ENCODE peak calls at places on chromosomes 13 and 19, in ten cellular contexts. One of them, this sample, is unnamed. For H3K9me3, the result is how much of the 10 kb centered on the place peaks cover.

GRCh38 chr13:99415014-99415650 is 86.1 kb upstream of the TM9SF2 start:
- DNase-seq in endodermal cell: no peak
- DNase-seq in IMR-90: no peak
- DNase-seq in fibroblast of lung: no peak
- DNase-seq in Peyer's patch: peak
- DNase-seq in right atrium auricular region: no peak
- DNase-seq in keratinocyte: no peak
- DNase-seq in effector memory CD4-positive, alpha-beta T cell: no peak
- DNase-seq in neural progenitor cell: no peak
- DNase-seq in NT2/D1: no peak
- DNase-seq in this sample: no peak

GRCh38 chr13:108525867-108526266 is 103.5 kb upstream of the MYO16 start:
- DNase-seq in keratinocyte: no peak
- DNase-seq in right atrium auricular region: no peak
- DNase-seq in neural progenitor cell: no peak
- DNase-seq in NT2/D1: no peak
- DNase-seq in effector memory CD4-positive, alpha-beta T cell: no peak
- DNase-seq in fibroblast of lung: no peak
- DNase-seq in Peyer's patch: no peak
- DNase-seq in endodermal cell: no peak
- DNase-seq in IMR-90: no peak
- DNase-seq in this sample: no peak

GRCh38 chr19:4877753-4878490 is 10.5 kb upstream of the PLIN3 start:
- DNase-seq in effector memory CD4-positive, alpha-beta T cell: no peak
- DNase-seq in fibroblast of lung: no peak
- DNase-seq in keratinocyte: no peak
- DNase-seq in IMR-90: no peak
- DNase-seq in neural progenitor cell: peak
- DNase-seq in right atrium auricular region: no peak
- DNase-seq in endodermal cell: peak
- DNase-seq in Peyer's patch: no peak
- DNase-seq in NT2/D1: no peak
- DNase-seq in this sample: no peak

GRCh38 chr13:29454931-29455481 is 140.5 kb downstream of the SLC7A1 start:
- DNase-seq in IMR-90: peak
- DNase-seq in NT2/D1: peak
- DNase-seq in Peyer's patch: no peak
- DNase-seq in effector memory CD4-positive, alpha-beta T cell: no peak
- DNase-seq in neural progenitor cell: peak
- DNase-seq in endodermal cell: peak
- DNase-seq in right atrium auricular region: no peak
- DNase-seq in fibroblast of lung: peak
- DNase-seq in keratinocyte: peak
- DNase-seq in this sample: no peak

GRCh38 chr13:48594080-48594815 is 59.5 kb upstream of the CYSLTR2 start:
- DNase-seq in IMR-90: no peak
- DNase-seq in effector memory CD4-positive, alpha-beta T cell: no peak
- DNase-seq in NT2/D1: no peak
- DNase-seq in Peyer's patch: no peak
- DNase-seq in right atrium auricular region: no peak
- DNase-seq in keratinocyte: no peak
- DNase-seq in endodermal cell: peak
- DNase-seq in neural progenitor cell: peak
- DNase-seq in fibroblast of lung: no peak
- DNase-seq in this sample: peak

GRCh38 chr19:55584871-55585270 is 4.2 kb upstream of the ZNF579 start:
- DNase-seq in keratinocyte: no peak
- DNase-seq in effector memory CD4-positive, alpha-beta T cell: no peak
- DNase-seq in endodermal cell: no peak
- DNase-seq in NT2/D1: no peak
- DNase-seq in IMR-90: no peak
- DNase-seq in neural progenitor cell: no peak
- DNase-seq in right atrium auricular region: no peak
- DNase-seq in fibroblast of lung: no peak
- DNase-seq in Peyer's patch: no peak
- DNase-seq in this sample: no peak

GRCh38 chr19:55670280-55671053 is 4.6 kb upstream of the EPN1 start:
- DNase-seq in effector memory CD4-positive, alpha-beta T cell: no peak
- DNase-seq in right atrium auricular region: peak
- DNase-seq in NT2/D1: peak
- DNase-seq in endodermal cell: peak
- DNase-seq in neural progenitor cell: peak
- DNase-seq in Peyer's patch: peak
- DNase-seq in keratinocyte: no peak
- DNase-seq in fibroblast of lung: no peak
- DNase-seq in IMR-90: peak
- DNase-seq in this sample: no peak

GRCh38 chr19:18712981-18713380 is 29.5 kb downstream of the CRTC1 start:
- DNase-seq in IMR-90: peak
- DNase-seq in fibroblast of lung: no peak
- DNase-seq in NT2/D1: no peak
- DNase-seq in effector memory CD4-positive, alpha-beta T cell: no peak
- DNase-seq in right atrium auricular region: no peak
- DNase-seq in endodermal cell: no peak
- DNase-seq in keratinocyte: no peak
- DNase-seq in neural progenitor cell: no peak
- DNase-seq in Peyer's patch: no peak
- DNase-seq in this sample: no peak

GRCh38 chr19:35305181-35305580 is 13.2 kb downstream of the MAG start:
- DNase-seq in keratinocyte: no peak
- DNase-seq in neural progenitor cell: no peak
- DNase-seq in NT2/D1: no peak
- DNase-seq in IMR-90: no peak
- DNase-seq in Peyer's patch: no peak
- DNase-seq in effector memory CD4-positive, alpha-beta T cell: no peak
- DNase-seq in right atrium auricular region: no peak
- DNase-seq in fibroblast of lung: no peak
- DNase-seq in endodermal cell: peak
- DNase-seq in this sample: no peak

GRCh38 chr19:55552620-55553019 is 7.3 kb upstream of the SBK3 start:
- DNase-seq in endodermal cell: no peak
- DNase-seq in IMR-90: peak
- DNase-seq in effector memory CD4-positive, alpha-beta T cell: no peak
- DNase-seq in NT2/D1: no peak
- DNase-seq in neural progenitor cell: no peak
- DNase-seq in right atrium auricular region: no peak
- DNase-seq in keratinocyte: no peak
- DNase-seq in fibroblast of lung: peak
- DNase-seq in Peyer's patch: no peak
- DNase-seq in this sample: peak

GRCh38 chr13:72959643-72960042 is 99.2 kb upstream of the KLF5 start:
- DNase-seq in right atrium auricular region: no peak
- DNase-seq in endodermal cell: no peak
- DNase-seq in neural progenitor cell: no peak
- DNase-seq in IMR-90: peak
- DNase-seq in fibroblast of lung: peak
- DNase-seq in Peyer's patch: no peak
- DNase-seq in effector memory CD4-positive, alpha-beta T cell: no peak
- DNase-seq in NT2/D1: no peak
- DNase-seq in keratinocyte: no peak
- DNase-seq in this sample: no peak

GRCh38 chr13:79468819-79469218 is 12.1 kb upstream of the NDFIP2 start:
- DNase-seq in fibroblast of lung: no peak
- DNase-seq in keratinocyte: no peak
- DNase-seq in endodermal cell: no peak
- DNase-seq in neural progenitor cell: no peak
- DNase-seq in IMR-90: no peak
- DNase-seq in right atrium auricular region: no peak
- DNase-seq in Peyer's patch: no peak
- DNase-seq in effector memory CD4-positive, alpha-beta T cell: no peak
- DNase-seq in NT2/D1: no peak
- DNase-seq in this sample: no peak

GRCh38 chr13:40787062-40787461 is 2.3 kb upstream of the SLC25A15 start:
- DNase-seq in fibroblast of lung: peak
- DNase-seq in endodermal cell: no peak
- DNase-seq in NT2/D1: no peak
- DNase-seq in neural progenitor cell: no peak
- DNase-seq in right atrium auricular region: peak
- DNase-seq in Peyer's patch: peak
- DNase-seq in IMR-90: peak
- DNase-seq in keratinocyte: no peak
- DNase-seq in effector memory CD4-positive, alpha-beta T cell: no peak
- DNase-seq in this sample: no peak

GRCh38 chr19:7734220-7735203 is 2.6 kb upstream of the CLEC4G start:
- DNase-seq in IMR-90: no peak
- DNase-seq in endodermal cell: no peak
- DNase-seq in right atrium auricular region: no peak
- DNase-seq in neural progenitor cell: no peak
- DNase-seq in fibroblast of lung: no peak
- DNase-seq in Peyer's patch: peak
- DNase-seq in NT2/D1: no peak
- DNase-seq in keratinocyte: no peak
- DNase-seq in effector memory CD4-positive, alpha-beta T cell: no peak
- DNase-seq in this sample: no peak

GRCh38 chr19:49132974-49133609 is 13.7 kb downstream of the PPFIA3 start:
- DNase-seq in IMR-90: no peak
- DNase-seq in neural progenitor cell: peak
- DNase-seq in keratinocyte: no peak
- DNase-seq in fibroblast of lung: no peak
- DNase-seq in endodermal cell: peak
- DNase-seq in right atrium auricular region: no peak
- DNase-seq in NT2/D1: no peak
- DNase-seq in effector memory CD4-positive, alpha-beta T cell: no peak
- DNase-seq in Peyer's patch: no peak
- DNase-seq in this sample: no peak
- H3K4me3 ChIP-seq in IMR-90: no peak
- H3K4me3 ChIP-seq in neural progenitor cell: peak
- H3K4me3 ChIP-seq in keratinocyte: no peak
- H3K4me3 ChIP-seq in fibroblast of lung: no peak
- H3K4me3 ChIP-seq in endodermal cell: no peak
- H3K4me3 ChIP-seq in right atrium auricular region: peak
- H3K4me3 ChIP-seq in NT2/D1: no peak
- H3K4me3 ChIP-seq in effector memory CD4-positive, alpha-beta T cell: peak
- H3K4me3 ChIP-seq in Peyer's patch: no peak
- H3K4me3 ChIP-seq in this sample: no peak

DNA sequence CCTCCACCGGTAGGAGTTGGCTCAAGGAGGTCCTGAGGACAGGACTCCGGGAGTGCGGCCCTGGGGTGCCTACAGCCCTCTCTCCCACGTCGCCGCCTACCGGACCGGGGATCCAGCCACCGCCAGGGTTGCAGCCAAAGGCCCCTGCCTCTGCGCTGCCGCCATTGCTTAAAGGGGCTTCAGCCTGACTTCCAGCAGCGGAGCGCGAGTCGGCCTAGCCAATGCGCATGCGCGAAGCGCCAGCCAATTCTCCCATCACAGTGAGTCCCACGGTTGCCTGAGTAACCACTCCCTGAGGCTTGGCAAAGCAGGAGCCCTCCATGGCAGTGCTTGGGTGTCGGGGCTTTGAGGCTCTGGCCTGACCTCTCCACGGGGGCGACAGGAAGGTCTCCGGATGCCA is 21.5 kb upstream of the ZNF420 start:
- DNase-seq in fibroblast of lung: no peak
- DNase-seq in endodermal cell: no peak
- DNase-seq in IMR-90: no peak
- DNase-seq in neural progenitor cell: no peak
- DNase-seq in right atrium auricular region: no peak
- DNase-seq in Peyer's patch: no peak
- DNase-seq in NT2/D1: no peak
- DNase-seq in keratinocyte: no peak
- DNase-seq in effector memory CD4-positive, alpha-beta T cell: no peak
- DNase-seq in this sample: no peak
- H3K9me3 ChIP-seq in fibroblast of lung: under half
- H3K9me3 ChIP-seq in endodermal cell: under half
- H3K9me3 ChIP-seq in IMR-90: half or more
- H3K9me3 ChIP-seq in neural progenitor cell: under half
- H3K9me3 ChIP-seq in right atrium auricular region: under half
- H3K9me3 ChIP-seq in Peyer's patch: under half
- H3K9me3 ChIP-seq in NT2/D1: under half
- H3K9me3 ChIP-seq in keratinocyte: under half
- H3K9me3 ChIP-seq in effector memory CD4-positive, alpha-beta T cell: under half
- H3K9me3 ChIP-seq in this sample: under half

GRCh38 chr19:31278555-31279435 is 70.4 kb downstream of the TSHZ3 start:
- DNase-seq in fibroblast of lung: no peak
- DNase-seq in neural progenitor cell: no peak
- DNase-seq in IMR-90: no peak
- DNase-seq in right atrium auricular region: no peak
- DNase-seq in effector memory CD4-positive, alpha-beta T cell: no peak
- DNase-seq in Peyer's patch: no peak
- DNase-seq in keratinocyte: no peak
- DNase-seq in NT2/D1: no peak
- DNase-seq in endodermal cell: no peak
- DNase-seq in this sample: no peak
- H3K4me3 ChIP-seq in fibroblast of lung: no peak
- H3K4me3 ChIP-seq in neural progenitor cell: no peak
- H3K4me3 ChIP-seq in IMR-90: no peak
- H3K4me3 ChIP-seq in right atrium auricular region: no peak
- H3K4me3 ChIP-seq in effector memory CD4-positive, alpha-beta T cell: no peak
- H3K4me3 ChIP-seq in Peyer's patch: no peak
- H3K4me3 ChIP-seq in keratinocyte: no peak
- H3K4me3 ChIP-seq in NT2/D1: no peak
- H3K4me3 ChIP-seq in endodermal cell: no peak
- H3K4me3 ChIP-seq in this sample: no peak

GRCh38 chr13:46544208-46544607 is 8.8 kb upstream of the LRCH1 start:
- DNase-seq in NT2/D1: no peak
- DNase-seq in keratinocyte: no peak
- DNase-seq in effector memory CD4-positive, alpha-beta T cell: no peak
- DNase-seq in Peyer's patch: no peak
- DNase-seq in endodermal cell: no peak
- DNase-seq in IMR-90: no peak
- DNase-seq in neural progenitor cell: no peak
- DNase-seq in fibroblast of lung: no peak
- DNase-seq in right atrium auricular region: no peak
- DNase-seq in this sample: no peak

GRCh38 chr13:46541210-46541609 is 11.8 kb upstream of the LRCH1 start:
- DNase-seq in IMR-90: no peak
- DNase-seq in keratinocyte: no peak
- DNase-seq in NT2/D1: no peak
- DNase-seq in endodermal cell: no peak
- DNase-seq in fibroblast of lung: no peak
- DNase-seq in neural progenitor cell: no peak
- DNase-seq in Peyer's patch: no peak
- DNase-seq in right atrium auricular region: no peak
- DNase-seq in effector memory CD4-positive, alpha-beta T cell: no peak
- DNase-seq in this sample: no peak

GRCh38 chr13:46544811-46545210 is 8.2 kb upstream of the LRCH1 start:
- DNase-seq in right atrium auricular region: no peak
- DNase-seq in endodermal cell: no peak
- DNase-seq in keratinocyte: no peak
- DNase-seq in neural progenitor cell: no peak
- DNase-seq in NT2/D1: no peak
- DNase-seq in IMR-90: no peak
- DNase-seq in Peyer's patch: no peak
- DNase-seq in fibroblast of lung: no peak
- DNase-seq in effector memory CD4-positive, alpha-beta T cell: no peak
- DNase-seq in this sample: no peak

GRCh38 chr13:46543307-46543706 is 9.7 kb upstream of the LRCH1 start:
- DNase-seq in keratinocyte: no peak
- DNase-seq in Peyer's patch: no peak
- DNase-seq in IMR-90: no peak
- DNase-seq in NT2/D1: no peak
- DNase-seq in effector memory CD4-positive, alpha-beta T cell: no peak
- DNase-seq in fibroblast of lung: no peak
- DNase-seq in right atrium auricular region: no peak
- DNase-seq in endodermal cell: no peak
- DNase-seq in neural progenitor cell: no peak
- DNase-seq in this sample: no peak

DNA sequence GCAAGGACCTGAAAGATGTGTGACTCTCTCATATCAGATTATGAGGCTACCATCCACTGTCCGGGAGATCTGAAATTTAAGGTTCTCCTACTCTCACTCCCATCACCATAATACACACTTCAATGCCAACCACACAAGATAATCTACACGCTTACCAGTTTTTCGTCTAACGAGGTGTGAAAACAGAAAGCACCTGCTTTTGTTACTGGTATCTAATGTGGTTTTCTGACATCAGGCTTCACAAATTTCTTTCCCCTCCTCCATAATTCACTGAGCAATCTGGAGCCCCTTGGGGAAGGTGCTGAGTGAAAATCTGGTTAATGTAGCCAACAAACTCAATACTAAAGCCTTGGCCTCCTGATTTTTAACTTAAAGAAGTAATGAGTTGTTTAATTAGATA is 10.1 kb upstream of the LRCH1 start:
- DNase-seq in keratinocyte: no peak
- DNase-seq in endodermal cell: no peak
- DNase-seq in Peyer's patch: no peak
- DNase-seq in NT2/D1: no peak
- DNase-seq in neural progenitor cell: no peak
- DNase-seq in right atrium auricular region: no peak
- DNase-seq in fibroblast of lung: no peak
- DNase-seq in effector memory CD4-positive, alpha-beta T cell: no peak
- DNase-seq in IMR-90: no peak
- DNase-seq in this sample: no peak
- H3K9me3 ChIP-seq in keratinocyte: under half
- H3K9me3 ChIP-seq in endodermal cell: under half
- H3K9me3 ChIP-seq in Peyer's patch: under half
- H3K9me3 ChIP-seq in NT2/D1: under half
- H3K9me3 ChIP-seq in neural progenitor cell: under half
- H3K9me3 ChIP-seq in right atrium auricular region: under half
- H3K9me3 ChIP-seq in fibroblast of lung: under half
- H3K9me3 ChIP-seq in effector memory CD4-positive, alpha-beta T cell: under half
- H3K9me3 ChIP-seq in IMR-90: under half
- H3K9me3 ChIP-seq in this sample: under half

This sample was measured in HAP-1.